ENCODE peak calls at places on chromosomes 1 and 21, in six cellular contexts. One of them, this sample, is unnamed.

GRCh38 chr1:109631513-109632260 is 12.1 kb downstream of the AMPD2 start:
- DNase-seq in fibroblast of pulmonary artery: no peak
- DNase-seq in GM06990: no peak
- DNase-seq in heart left ventricle: no peak
- DNase-seq in adrenal gland: no peak
- DNase-seq in tibial artery: peak
- DNase-seq in this sample: no peak

GRCh38 chr1:34460193-34460592 is 283.5 kb downstream of the C1orf94 start:
- DNase-seq in fibroblast of pulmonary artery: peak
- DNase-seq in GM06990: peak
- DNase-seq in heart left ventricle: no peak
- DNase-seq in adrenal gland: peak
- DNase-seq in tibial artery: no peak
- DNase-seq in this sample: no peak

GRCh38 chr1:112706505-112707216 is at the start of gene RHOC:
- DNase-seq in fibroblast of pulmonary artery: peak
- DNase-seq in GM06990: peak
- DNase-seq in heart left ventricle: peak
- DNase-seq in adrenal gland: peak
- DNase-seq in tibial artery: peak
- DNase-seq in this sample: no peak

GRCh38 chr1:40703316-40703715 is 11.8 kb downstream of the NFYC start:
- DNase-seq in fibroblast of pulmonary artery: peak
- DNase-seq in GM06990: no peak
- DNase-seq in heart left ventricle: no peak
- DNase-seq in adrenal gland: no peak
- DNase-seq in tibial artery: no peak
- DNase-seq in this sample: peak

GRCh38 chr1:59701376-59701775 is 113.4 kb upstream of the HOOK1 start:
- DNase-seq in fibroblast of pulmonary artery: peak
- DNase-seq in GM06990: no peak
- DNase-seq in heart left ventricle: no peak
- DNase-seq in adrenal gland: no peak
- DNase-seq in tibial artery: no peak
- DNase-seq in this sample: no peak

GRCh38 chr1:228379165-228379460 is 27.5 kb downstream of the TRIM11 start:
- DNase-seq in fibroblast of pulmonary artery: no peak
- DNase-seq in GM06990: no peak
- DNase-seq in heart left ventricle: peak
- DNase-seq in adrenal gland: peak
- DNase-seq in tibial artery: peak
- DNase-seq in this sample: no peak

GRCh38 chr21:42538479-42539275 is 25.0 kb downstream of the SLC37A1 start:
- DNase-seq in fibroblast of pulmonary artery: no peak
- DNase-seq in GM06990: no peak
- DNase-seq in heart left ventricle: no peak
- DNase-seq in adrenal gland: peak
- DNase-seq in tibial artery: no peak
- DNase-seq in this sample: no peak

GRCh38 chr1:231679109-231679508 is 52.5 kb downstream of the DISC1 start:
- DNase-seq in fibroblast of pulmonary artery: no peak
- DNase-seq in GM06990: no peak
- DNase-seq in heart left ventricle: no peak
- DNase-seq in adrenal gland: no peak
- DNase-seq in tibial artery: no peak
- DNase-seq in this sample: no peak

GRCh38 chr1:225653463-225654276 is 747 bp upstream of the ENAH start:
- DNase-seq in fibroblast of pulmonary artery: peak
- DNase-seq in GM06990: peak
- DNase-seq in heart left ventricle: peak
- DNase-seq in adrenal gland: peak
- DNase-seq in tibial artery: peak
- DNase-seq in this sample: peak

GRCh38 chr21:39251326-39251725 is 62.1 kb downstream of the BRWD1 start:
- DNase-seq in fibroblast of pulmonary artery: no peak
- DNase-seq in GM06990: no peak
- DNase-seq in heart left ventricle: no peak
- DNase-seq in adrenal gland: no peak
- DNase-seq in tibial artery: no peak
- DNase-seq in this sample: no peak

GRCh38 chr1:34927316-34927715 is 2.1 kb downstream of the DLGAP3 start:
- DNase-seq in fibroblast of pulmonary artery: no peak
- DNase-seq in GM06990: no peak
- DNase-seq in heart left ventricle: no peak
- DNase-seq in adrenal gland: no peak
- DNase-seq in tibial artery: no peak
- DNase-seq in this sample: no peak

GRCh38 chr1:14970115-14970798 is 183.3 kb upstream of the TMEM51 start:
- DNase-seq in fibroblast of pulmonary artery: peak
- DNase-seq in GM06990: no peak
- DNase-seq in heart left ventricle: peak
- DNase-seq in adrenal gland: peak
- DNase-seq in tibial artery: peak
- DNase-seq in this sample: no peak

GRCh38 chr21:31986035-31986856 is 113.4 kb downstream of the HUNK start:
- DNase-seq in fibroblast of pulmonary artery: no peak
- DNase-seq in GM06990: no peak
- DNase-seq in heart left ventricle: no peak
- DNase-seq in adrenal gland: no peak
- DNase-seq in tibial artery: no peak
- DNase-seq in this sample: no peak

GRCh38 chr1:178566187-178566586 is 53.3 kb downstream of the TEX35 start:
- DNase-seq in fibroblast of pulmonary artery: peak
- DNase-seq in GM06990: no peak
- DNase-seq in heart left ventricle: no peak
- DNase-seq in adrenal gland: no peak
- DNase-seq in tibial artery: no peak
- DNase-seq in this sample: no peak

GRCh38 chr1:229661897-229662296 is 35.9 kb downstream of the URB2 start:
- DNase-seq in fibroblast of pulmonary artery: no peak
- DNase-seq in GM06990: no peak
- DNase-seq in heart left ventricle: no peak
- DNase-seq in adrenal gland: no peak
- DNase-seq in tibial artery: no peak
- DNase-seq in this sample: no peak

GRCh38 chr1:89519779-89520358 is 4.8 kb upstream of the LRRC8B start:
- DNase-seq in fibroblast of pulmonary artery: peak
- DNase-seq in GM06990: no peak
- DNase-seq in heart left ventricle: no peak
- DNase-seq in adrenal gland: peak
- DNase-seq in tibial artery: no peak
- DNase-seq in this sample: no peak

GRCh38 chr1:70361727-70362413 is 7.3 kb upstream of the ANKRD13C start:
- DNase-seq in fibroblast of pulmonary artery: peak
- DNase-seq in GM06990: no peak
- DNase-seq in heart left ventricle: no peak
- DNase-seq in adrenal gland: no peak
- DNase-seq in tibial artery: no peak
- DNase-seq in this sample: peak

GRCh38 chr1:34779526-34779925 is 1.5 kb upstream of the GJB3 start:
- DNase-seq in fibroblast of pulmonary artery: no peak
- DNase-seq in GM06990: no peak
- DNase-seq in heart left ventricle: no peak
- DNase-seq in adrenal gland: no peak
- DNase-seq in tibial artery: peak
- DNase-seq in this sample: no peak

GRCh38 chr1:234545512-234546386 is 64.2 kb downstream of the IRF2BP2 start:
- DNase-seq in fibroblast of pulmonary artery: no peak
- DNase-seq in GM06990: no peak
- DNase-seq in heart left ventricle: no peak
- DNase-seq in adrenal gland: no peak
- DNase-seq in tibial artery: no peak
- DNase-seq in this sample: no peak

GRCh38 chr1:29394521-29394921 is 158.2 kb downstream of the PTPRU start:
- DNase-seq in fibroblast of pulmonary artery: no peak
- DNase-seq in GM06990: no peak
- DNase-seq in heart left ventricle: no peak
- DNase-seq in adrenal gland: no peak
- DNase-seq in tibial artery: no peak
- DNase-seq in this sample: no peak

GRCh38 chr1:115654125-115654524 is 12.4 kb downstream of the VANGL1 start:
- DNase-seq in fibroblast of pulmonary artery: no peak
- DNase-seq in GM06990: no peak
- DNase-seq in heart left ventricle: no peak
- DNase-seq in adrenal gland: peak
- DNase-seq in tibial artery: no peak
- DNase-seq in this sample: no peak

GRCh38 chr1:58628987-58629598 is 52.0 kb upstream of the TACSTD2 start:
- DNase-seq in fibroblast of pulmonary artery: no peak
- DNase-seq in GM06990: no peak
- DNase-seq in heart left ventricle: no peak
- DNase-seq in adrenal gland: no peak
- DNase-seq in tibial artery: no peak
- DNase-seq in this sample: no peak

GRCh38 chr1:8061210-8061609 is 35.1 kb upstream of the ERRFI1 start:
- DNase-seq in fibroblast of pulmonary artery: peak
- DNase-seq in GM06990: no peak
- DNase-seq in heart left ventricle: no peak
- DNase-seq in adrenal gland: no peak
- DNase-seq in tibial artery: peak
- DNase-seq in this sample: peak

GRCh38 chr1:65478379-65479026 is 58.0 kb downstream of the LEPR start:
- DNase-seq in fibroblast of pulmonary artery: peak
- DNase-seq in GM06990: no peak
- DNase-seq in heart left ventricle: no peak
- DNase-seq in adrenal gland: no peak
- DNase-seq in tibial artery: no peak
- DNase-seq in this sample: no peak

GRCh38 chr1:202088216-202088615 is 34.5 kb upstream of the GPR37L1 start:
- DNase-seq in fibroblast of pulmonary artery: no peak
- DNase-seq in GM06990: no peak
- DNase-seq in heart left ventricle: no peak
- DNase-seq in adrenal gland: no peak
- DNase-seq in tibial artery: no peak
- DNase-seq in this sample: no peak

GRCh38 chr1:215992620-215993019 is 425.5 kb downstream of the KCTD3 start:
- DNase-seq in fibroblast of pulmonary artery: peak
- DNase-seq in GM06990: no peak
- DNase-seq in heart left ventricle: no peak
- DNase-seq in adrenal gland: no peak
- DNase-seq in tibial artery: no peak
- DNase-seq in this sample: no peak

GRCh38 chr1:159752135-159752580 is 28.6 kb upstream of the DUSP23 start:
- DNase-seq in fibroblast of pulmonary artery: peak
- DNase-seq in GM06990: no peak
- DNase-seq in heart left ventricle: peak
- DNase-seq in adrenal gland: peak
- DNase-seq in tibial artery: peak
- DNase-seq in this sample: peak

GRCh38 chr1:65441464-65441863 is 21.0 kb downstream of the LEPR start:
- DNase-seq in fibroblast of pulmonary artery: peak
- DNase-seq in GM06990: no peak
- DNase-seq in heart left ventricle: no peak
- DNase-seq in adrenal gland: no peak
- DNase-seq in tibial artery: no peak
- DNase-seq in this sample: no peak

GRCh38 chr21:29540289-29540688 is 241.6 kb downstream of the BACH1 start:
- DNase-seq in fibroblast of pulmonary artery: no peak
- DNase-seq in GM06990: no peak
- DNase-seq in heart left ventricle: no peak
- DNase-seq in adrenal gland: no peak
- DNase-seq in tibial artery: no peak
- DNase-seq in this sample: no peak

GRCh38 chr1:9615316-9616063 is 26.8 kb downstream of the TMEM201 start:
- DNase-seq in fibroblast of pulmonary artery: peak
- DNase-seq in GM06990: no peak
- DNase-seq in heart left ventricle: no peak
- DNase-seq in adrenal gland: no peak
- DNase-seq in tibial artery: no peak
- DNase-seq in this sample: no peak

GRCh38 chr1:192476802-192477298 is 98.7 kb upstream of the RGS1 start:
- DNase-seq in fibroblast of pulmonary artery: peak
- DNase-seq in GM06990: peak
- DNase-seq in heart left ventricle: peak
- DNase-seq in adrenal gland: peak
- DNase-seq in tibial artery: peak
- DNase-seq in this sample: peak

GRCh38 chr1:167659440-167659839 is 29.4 kb downstream of the RCSD1 start:
- DNase-seq in fibroblast of pulmonary artery: no peak
- DNase-seq in GM06990: no peak
- DNase-seq in heart left ventricle: no peak
- DNase-seq in adrenal gland: no peak
- DNase-seq in tibial artery: no peak
- DNase-seq in this sample: no peak
- H3K4me3 ChIP-seq in fibroblast of pulmonary artery: no peak
- H3K4me3 ChIP-seq in GM06990: no peak
- H3K4me3 ChIP-seq in heart left ventricle: no peak
- H3K4me3 ChIP-seq in adrenal gland: no peak
- H3K4me3 ChIP-seq in tibial artery: no peak
- H3K4me3 ChIP-seq in this sample: no peak

GRCh38 chr21:44535963-44536362 is 4.0 kb downstream of the KRTAP10-1 start:
- DNase-seq in fibroblast of pulmonary artery: no peak
- DNase-seq in GM06990: no peak
- DNase-seq in heart left ventricle: no peak
- DNase-seq in adrenal gland: no peak
- DNase-seq in tibial artery: no peak
- DNase-seq in this sample: no peak
- H3K4me3 ChIP-seq in fibroblast of pulmonary artery: no peak
- H3K4me3 ChIP-seq in GM06990: no peak
- H3K4me3 ChIP-seq in heart left ventricle: no peak
- H3K4me3 ChIP-seq in adrenal gland: no peak
- H3K4me3 ChIP-seq in tibial artery: no peak
- H3K4me3 ChIP-seq in this sample: no peak

GRCh38 chr1:66542811-66543767 is 9.1 kb downstream of the SGIP1 start:
- DNase-seq in fibroblast of pulmonary artery: peak
- DNase-seq in GM06990: no peak
- DNase-seq in heart left ventricle: peak
- DNase-seq in adrenal gland: peak
- DNase-seq in tibial artery: peak
- DNase-seq in this sample: peak
- H3K4me3 ChIP-seq in fibroblast of pulmonary artery: no peak
- H3K4me3 ChIP-seq in GM06990: no peak
- H3K4me3 ChIP-seq in heart left ventricle: no peak
- H3K4me3 ChIP-seq in adrenal gland: no peak
- H3K4me3 ChIP-seq in tibial artery: no peak
- H3K4me3 ChIP-seq in this sample: no peak

DNA sequence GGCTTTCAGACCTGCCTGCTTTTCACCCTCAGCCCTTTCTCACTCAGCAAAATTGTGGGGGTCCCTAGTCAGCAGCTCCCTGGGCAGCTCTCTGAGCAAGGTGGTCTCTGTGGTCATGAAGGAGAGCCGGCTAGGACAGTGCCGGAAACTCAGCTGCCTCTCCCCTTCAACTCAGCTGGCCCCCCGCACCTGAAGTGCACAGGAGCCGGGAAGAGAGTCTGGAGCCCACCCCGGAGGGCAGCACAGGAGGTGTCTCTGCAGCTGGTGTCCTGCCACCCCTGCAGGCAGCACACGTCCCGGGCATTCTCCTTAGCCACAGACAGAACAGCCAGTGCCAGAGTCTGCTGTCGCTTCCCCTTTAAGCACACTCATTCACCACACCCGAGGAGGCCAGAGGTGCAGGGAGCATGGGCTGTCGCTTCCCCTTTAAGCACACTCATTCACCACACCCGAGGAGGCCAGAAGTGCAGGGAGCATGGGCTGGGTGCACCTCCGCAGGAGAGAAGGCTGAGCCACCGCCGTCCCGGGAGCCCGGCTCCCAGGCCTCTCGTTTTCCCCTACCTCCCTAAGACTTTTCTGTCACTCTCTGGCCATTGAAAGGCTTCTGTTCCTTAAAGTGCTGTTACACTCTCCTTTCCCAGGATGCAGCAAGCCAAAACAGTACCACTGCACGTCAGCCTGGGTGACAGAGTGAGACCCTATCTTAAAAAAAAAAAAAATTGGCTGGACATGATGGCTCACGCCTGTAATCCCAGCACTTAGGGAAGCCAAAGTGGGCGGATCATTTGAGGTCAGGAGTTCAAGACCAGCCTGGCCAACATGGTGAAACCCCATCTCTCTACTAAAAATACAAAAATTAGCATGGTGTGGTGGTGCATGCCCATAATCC is 16.9 kb upstream of the SAMD11 start:
- DNase-seq in fibroblast of pulmonary artery: no peak
- DNase-seq in GM06990: peak
- DNase-seq in heart left ventricle: peak
- DNase-seq in adrenal gland: peak
- DNase-seq in tibial artery: peak
- DNase-seq in this sample: no peak
- H3K4me3 ChIP-seq in fibroblast of pulmonary artery: no peak
- H3K4me3 ChIP-seq in GM06990: no peak
- H3K4me3 ChIP-seq in heart left ventricle: no peak
- H3K4me3 ChIP-seq in adrenal gland: no peak
- H3K4me3 ChIP-seq in tibial artery: no peak
- H3K4me3 ChIP-seq in this sample: no peak

This sample was measured in skeletal muscle cell.